ENCODE peak calls at places on chromosomes 6 and 20, in eight cellular contexts. S is natural killer cell, T is astrocyte of the spinal cord, K is GM12891, O is PC-3, I is AG10803, R is occipital lobe, Y is Karpas-422. F is an unnamed sample.

GRCh38 chr20:44188752-44189151 is 1.8 kb upstream of the JPH2 start:
- DNase-seq in S (no peak), R (no peak), T (no peak), K (no peak), Y (no peak), O (peak; percentile 31), I (no peak), F (peak; percentile 71)

GRCh38 chr20:25286917-25287316 is 39.0 kb downstream of the PYGB start:
- DNase-seq in K (no peak), R (no peak), S (no peak), O (no peak), Y (no peak), T (no peak), I (no peak), F (no peak)

GRCh38 chr20:50919567-50919966 is 11.7 kb downstream of the ADNP start:
- DNase-seq in R (no peak), O (peak; percentile 58), Y (no peak), S (no peak), I (peak; percentile 69), K (no peak), T (peak; percentile 81), F (peak; percentile 98)

GRCh38 chr6:139448094-139448649 is 73.7 kb upstream of the CITED2 start:
- DNase-seq in O (no peak), I (peak; percentile 26), Y (no peak), T (peak; percentile 5), S (no peak), K (peak; percentile 18), R (no peak), F (peak; percentile 43)

GRCh38 chr6:170050591-170051041 is 240.3 kb downstream of the DLL1 start:
- DNase-seq in R (no peak), O (no peak), K (no peak), S (no peak), I (no peak), Y (no peak), T (no peak), F (no peak)

GRCh38 chr6:70059047-70059719 is 192.8 kb downstream of the COL19A1 start:
- DNase-seq in S (no peak), R (no peak), Y (no peak), K (no peak), O (no peak), I (no peak), T (no peak), F (no peak)

GRCh38 chr20:39264506-39265172 is 302.5 kb downstream of the DHX35 start:
- DNase-seq in R (peak; percentile 45), T (peak; percentile 67), Y (peak; percentile 76), S (no peak), O (peak; percentile 78), K (peak; percentile 30), I (peak; percentile 79), F (peak; percentile 85)

GRCh38 chr6:155388546-155388945 is 67.1 kb downstream of the NOX3 start:
- DNase-seq in I (no peak), S (no peak), T (no peak), Y (peak; percentile 43), O (no peak), R (no peak), K (no peak), F (peak; percentile 7)

GRCh38 chr6:125789576-125790402 is 971 bp upstream of the NCOA7 start:
- DNase-seq in O (no peak), I (peak; percentile 48), K (no peak), R (peak; percentile 63), S (peak; percentile 40), Y (peak; percentile 80), T (peak; percentile 64), F (peak; percentile 20)

GRCh38 chr6:138410972-138411667 is 7.1 kb downstream of the HEBP2 start:
- DNase-seq in T (peak; percentile 50), K (no peak), R (no peak), O (peak; percentile 91), Y (no peak), S (no peak), I (no peak), F (peak; percentile 91)

GRCh38 chr20:237479-237878 is 10.4 kb downstream of the DEFB129 start:
- DNase-seq in R (no peak), Y (no peak), I (no peak), T (no peak), S (no peak), O (no peak), K (no peak), F (no peak)

GRCh38 chr20:44017905-44018683 is 103.4 kb downstream of the TOX2 start:
- DNase-seq in S (no peak), O (peak; percentile 97), Y (no peak), K (no peak), R (no peak), I (peak; percentile 79), T (peak; percentile 92), F (peak; percentile 87)

GRCh38 chr6:44034931-44035345 is 92.3 kb downstream of the MRPL14 start:
- DNase-seq in I (no peak), K (no peak), T (no peak), Y (no peak), O (peak; percentile 85), S (no peak), R (no peak), F (peak; percentile 79)

GRCh38 chr6:3316363-3316762 is 57.6 kb downstream of the PSMG4 start:
- DNase-seq in R (no peak), S (no peak), I (no peak), K (no peak), T (no peak), Y (no peak), O (no peak), F (no peak)

GRCh38 chr6:95091823-95092436 is 485.4 kb upstream of the MANEA start:
- DNase-seq in I (peak; percentile 40), K (no peak), O (peak; percentile 67), T (peak; percentile 83), S (no peak), Y (peak; percentile 85), R (no peak), F (peak; percentile 76)

GRCh38 chr20:17725094-17725835 is 25.5 kb downstream of the BANF2 start:
- DNase-seq in O (no peak), T (no peak), R (no peak), Y (no peak), I (no peak), S (no peak), K (no peak), F (no peak)

GRCh38 chr6:14518515-14519217 is 401.1 kb downstream of the CD83 start:
- DNase-seq in K (no peak), R (no peak), O (no peak), Y (no peak), I (peak; percentile 81), S (no peak), T (no peak), F (no peak)

GRCh38 chr6:101386982-101387381 is 6.5 kb upstream of the GRIK2 start:
- DNase-seq in R (no peak), T (no peak), S (no peak), I (no peak), O (peak; percentile 23), K (no peak), Y (no peak), F (peak; percentile 49)

GRCh38 chr6:107435798-107436197 is 23.6 kb downstream of the PDSS2 start:
- DNase-seq in R (no peak), O (no peak), T (no peak), S (no peak), K (no peak), Y (no peak), I (peak; percentile 37), F (no peak)

GRCh38 chr6:16742116-16742515 is 19.1 kb downstream of the ATXN1 start:
- DNase-seq in O (no peak), I (peak; percentile 39), T (no peak), R (no peak), Y (no peak), S (no peak), K (no peak), F (no peak)

F was measured in epithelial cell of esophagus.